ENCODE peak calls at places on chromosome 7, in five cellular contexts. Q, L, N, D and T are unnamed samples.

GRCh38 chr7:50792342-50793114 is 9.8 kb upstream of the GRB10 start:
- DNase-seq in Q (peak; percentile 38), L (peak; percentile 52), N (peak; percentile 69), D (no peak), T (peak; percentile 40)

GRCh38 chr7:19405546-19405945 is 260.3 kb upstream of the FERD3L start:
- DNase-seq in Q (no peak), L (no peak), N (no peak), D (no peak), T (no peak)

GRCh38 chr7:148711191-148712102 is 12.7 kb downstream of the CUL1 start:
- DNase-seq in Q (no peak), L (no peak), N (no peak), D (no peak), T (no peak)

GRCh38 chr7:90560730-90561129 is 35.4 kb upstream of the CDK14 start:
- DNase-seq in Q (no peak), L (no peak), N (no peak), D (no peak), T (no peak)

GRCh38 chr7:29109815-29110385 is 36.4 kb downstream of the CPVL start:
- DNase-seq in Q (no peak), L (no peak), N (no peak), D (no peak), T (no peak)

GRCh38 chr7:106534271-106534846 is 126.6 kb downstream of the CCDC71L start:
- DNase-seq in Q (no peak), L (no peak), N (peak; percentile 72), D (no peak), T (no peak)

GRCh38 chr7:123070702-123071286 is 75.3 kb upstream of the TAS2R16 start:
- DNase-seq in Q (no peak), L (peak; percentile 39), N (no peak), D (no peak), T (peak; percentile 10)

GRCh38 chr7:123533929-123534382 is 439 bp downstream of the IQUB start:
- DNase-seq in Q (no peak), L (no peak), N (no peak), D (no peak), T (no peak)

GRCh38 chr7:103540986-103541385 is 95.0 kb upstream of the SLC26A5 start:
- DNase-seq in Q (no peak), L (no peak), N (no peak), D (no peak), T (peak; percentile 40)

GRCh38 chr7:103114576-103115008 is 34.3 kb downstream of the NAPEPLD start:
- DNase-seq in Q (no peak), L (no peak), N (no peak), D (no peak), T (no peak)

GRCh38 chr7:151115836-151116418 is 29.7 kb downstream of the AGAP3 start:
- DNase-seq in Q (peak; percentile 25), L (no peak), N (no peak), D (no peak), T (no peak)

GRCh38 chr7:111730476-111731300 is 168.4 kb upstream of the IMMP2L start:
- DNase-seq in Q (no peak), L (peak; percentile 73), N (peak; percentile 75), D (no peak), T (peak; percentile 18)

GRCh38 chr7:120984406-120984805 is 4.1 kb upstream of the CPED1 start:
- DNase-seq in Q (no peak), L (no peak), N (no peak), D (no peak), T (no peak)

GRCh38 chr7:116952640-116953371 is 495 bp upstream of the ST7 start:
- DNase-seq in Q (peak; percentile 38), L (peak; percentile 59), N (peak; percentile 57), D (no peak), T (peak; percentile 71)

GRCh38 chr7:79770970-79771369 is 317.5 kb upstream of the MAGI2 start:
- DNase-seq in Q (no peak), L (no peak), N (no peak), D (no peak), T (no peak)

GRCh38 chr7:10889266-10889898 is 84.3 kb upstream of the PHF14 start:
- DNase-seq in Q (peak; percentile 39), L (peak; percentile 70), N (peak; percentile 63), D (peak; percentile 41), T (peak; percentile 48)

GRCh38 chr7:137992042-137992737 is 9.7 kb downstream of the CREB3L2 start:
- DNase-seq in Q (no peak), L (peak; percentile 16), N (peak; percentile 86), D (no peak), T (peak; percentile 97)

GRCh38 chr7:148142660-148143248 is 447.8 kb upstream of the C7orf33 start:
- DNase-seq in Q (no peak), L (peak; percentile 50), N (peak; percentile 19), D (no peak), T (no peak)

GRCh38 chr7:64614812-64615211 is 51.1 kb upstream of the ZNF107 start:
- DNase-seq in Q (no peak), L (no peak), N (no peak), D (no peak), T (no peak)

GRCh38 chr7:31033674-31034073 is 18.4 kb upstream of the ADCYAP1R1 start:
- DNase-seq in Q (no peak), L (no peak), N (no peak), D (no peak), T (no peak)

GRCh38 chr7:31036941-31037340 is 15.2 kb upstream of the ADCYAP1R1 start:
- DNase-seq in Q (no peak), L (no peak), N (no peak), D (no peak), T (no peak)
- TF ChIP-seq JUN in Q (no peak), L (no peak), N (no peak), D (no peak), T (no peak)

GRCh38 chr7:26704786-26705185 is 159.6 kb downstream of the SKAP2 start:
- DNase-seq in Q (no peak), L (no peak), N (no peak), D (no peak), T (peak; percentile 26)
- TF ChIP-seq JUN in Q (no peak), L (no peak), N (no peak), D (no peak), T (no peak)

DNA sequence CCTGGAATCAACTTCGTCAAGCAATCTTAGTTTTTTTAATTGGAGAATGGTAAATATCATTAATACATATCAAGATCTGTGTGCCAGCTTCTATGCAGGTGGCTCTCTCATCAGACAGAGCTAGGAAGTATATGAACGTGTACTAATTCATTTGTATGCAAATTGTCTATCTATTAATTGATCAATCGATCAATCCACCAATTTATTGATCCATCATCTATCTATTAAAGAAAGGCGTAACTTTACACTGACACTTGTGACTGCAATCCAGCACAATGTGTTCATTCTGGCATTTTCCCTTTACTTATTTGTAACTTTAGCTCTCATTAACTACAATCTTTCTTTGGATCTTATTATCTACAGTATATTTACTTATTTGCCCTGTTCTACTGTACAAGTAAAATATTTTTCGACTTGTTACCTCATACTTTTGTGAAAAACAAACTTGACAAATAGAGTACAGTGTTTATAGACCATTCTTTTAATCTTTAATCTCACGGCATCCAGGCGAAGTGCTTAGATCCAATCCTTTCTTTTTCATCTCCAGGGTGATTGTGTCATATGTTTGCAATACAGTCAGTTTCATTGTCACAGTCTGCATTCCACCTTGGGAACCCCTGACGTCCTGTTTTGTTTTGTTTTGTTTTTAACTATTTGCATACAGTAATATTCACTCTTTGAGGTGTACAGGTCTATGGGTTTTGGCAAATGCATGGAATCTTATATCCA is 22.0 kb upstream of the GHRHR start:
- DNase-seq in Q (no peak), L (peak; percentile 47), N (no peak), D (no peak), T (no peak)
- TF ChIP-seq JUN in Q (no peak), L (no peak), N (no peak), D (no peak), T (no peak)

DNA sequence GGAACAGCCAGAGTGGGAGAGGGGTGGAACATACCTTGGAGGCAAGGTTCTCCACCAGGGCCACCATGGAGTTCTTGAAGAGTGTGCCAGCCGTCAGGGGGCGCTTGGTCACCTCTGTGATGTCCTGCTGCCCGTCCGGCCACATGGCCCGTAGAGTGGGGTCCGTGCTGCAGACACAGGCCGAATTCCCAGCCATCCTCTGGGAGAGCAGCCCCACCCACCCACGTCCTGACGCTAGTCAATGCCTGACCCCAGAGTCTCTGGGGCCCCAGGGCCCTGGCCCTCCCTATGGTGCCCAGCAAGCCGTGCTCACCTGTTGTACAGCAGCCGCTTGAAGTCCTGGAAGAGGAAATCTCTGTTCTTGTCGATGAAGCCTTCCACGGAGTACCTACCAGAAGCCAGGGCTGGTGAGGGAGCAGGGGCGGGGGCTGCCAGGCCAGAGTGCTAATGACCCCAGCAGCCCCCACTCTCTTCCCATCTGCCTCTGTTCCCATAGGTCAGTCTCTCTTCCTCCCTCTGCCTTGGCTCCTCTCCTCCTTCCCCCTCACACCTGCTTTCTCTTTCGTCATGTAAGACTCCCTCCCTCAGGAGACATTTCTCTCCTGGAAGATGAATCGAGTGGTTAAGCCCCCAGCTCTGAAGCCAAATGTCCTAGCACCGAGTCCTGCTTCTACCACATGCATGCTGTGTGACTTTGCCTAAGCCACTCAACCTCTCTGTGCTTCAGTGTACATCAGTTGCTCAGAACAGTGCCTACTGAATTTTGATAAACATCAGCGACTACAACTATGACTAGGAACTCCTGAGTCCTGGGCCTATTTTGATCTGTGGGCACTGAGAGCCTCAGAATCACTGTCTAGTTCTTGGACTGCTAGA is 11.0 kb downstream of the MYO1G start:
- DNase-seq in Q (peak; percentile 69), L (peak; percentile 57), N (peak; percentile 64), D (no peak), T (peak; percentile 29)
- TF ChIP-seq JUN in Q (no peak), L (no peak), N (no peak), D (no peak), T (no peak)

GRCh38 chr7:26189000-26189539 is 11.5 kb downstream of the HNRNPA2B1 start:
- DNase-seq in Q (no peak), L (no peak), N (no peak), D (no peak), T (no peak)

GRCh38 chr7:26187380-26188290 is 12.9 kb downstream of the HNRNPA2B1 start:
- DNase-seq in Q (no peak), L (no peak), N (peak; percentile 27), D (no peak), T (no peak)

GRCh38 chr7:26186364-26187311 is 13.9 kb downstream of the HNRNPA2B1 start:
- DNase-seq in Q (no peak), L (no peak), N (no peak), D (no peak), T (no peak)

GRCh38 chr7:26189697-26190096 is 10.8 kb downstream of the HNRNPA2B1 start:
- DNase-seq in Q (no peak), L (no peak), N (no peak), D (no peak), T (no peak)

GRCh38 chr7:26188291-26188999 is 12.1 kb downstream of the HNRNPA2B1 start:
- DNase-seq in Q (no peak), L (no peak), N (no peak), D (no peak), T (no peak)
- TF ChIP-seq JUN in Q (no peak), L (no peak), N (no peak), D (no peak), T (no peak)

GRCh38 chr7:149846436-149847046 is 8.4 kb downstream of the ZNF862 start:
- DNase-seq in Q (no peak), L (no peak), N (no peak), D (no peak), T (no peak)

GRCh38 chr7:149844445-149844844 is 6.3 kb downstream of the ZNF862 start:
- DNase-seq in Q (no peak), L (no peak), N (no peak), D (no peak), T (no peak)

GRCh38 chr7:149843566-149843965 is 5.4 kb downstream of the ZNF862 start:
- DNase-seq in Q (peak; percentile 7), L (no peak), N (peak; percentile 55), D (no peak), T (no peak)

GRCh38 chr7:149846021-149846420 is 7.8 kb downstream of the ZNF862 start:
- DNase-seq in Q (peak; percentile 6), L (no peak), N (no peak), D (no peak), T (no peak)

GRCh38 chr7:149845257-149845980 is 7.2 kb downstream of the ZNF862 start:
- DNase-seq in Q (no peak), L (no peak), N (no peak), D (no peak), T (no peak)
- TF ChIP-seq JUN in Q (no peak), L (no peak), N (no peak), D (no peak), T (no peak)